ENCODE peak calls at places on chromosomes 13 and 19, in seven cellular contexts. N, W, Y, R, F, C and J are unnamed samples.

GRCh38 chr13:30140973-30141372 is 166.4 kb downstream of the KATNAL1 start:
- DNase-seq in F (no peak), C (no peak), W (no peak), Y (no peak), R (no peak), N (no peak), J (no peak)

GRCh38 chr13:53821632-53822031 is 793.0 kb downstream of the OLFM4 start:
- DNase-seq in F (no peak), N (no peak), W (no peak), C (no peak), R (no peak), Y (no peak), J (no peak)

GRCh38 chr19:32343550-32344262 is 1.7 kb upstream of the ZNF507 start:
- DNase-seq in R (no peak), F (no peak), Y (no peak), W (no peak), C (no peak), N (no peak), J (no peak)

GRCh38 chr19:29631450-29631849 is 25.4 kb downstream of the POP4 start:
- DNase-seq in N (no peak), R (no peak), W (no peak), F (no peak), Y (no peak), C (no peak), J (no peak)

GRCh38 chr19:22935151-22935550 is 67.8 kb downstream of the ZNF728 start:
- DNase-seq in Y (no peak), W (no peak), C (no peak), R (no peak), F (no peak), N (no peak), J (no peak)

GRCh38 chr19:2477141-2477710 is 1.3 kb downstream of the GADD45B start:
- DNase-seq in N (no peak), F (peak; percentile 48), R (no peak), Y (no peak), W (no peak), C (no peak), J (peak; percentile 56)

GRCh38 chr13:87331178-87331577 is 340.0 kb upstream of the SLITRK5 start:
- DNase-seq in Y (no peak), F (no peak), N (no peak), R (no peak), W (no peak), C (no peak), J (no peak)

GRCh38 chr13:98468352-98468751 is 108.6 kb downstream of the STK24 start:
- DNase-seq in N (no peak), F (no peak), Y (no peak), W (no peak), C (no peak), R (no peak), J (no peak)

GRCh38 chr13:106987435-106987800 is 419.5 kb upstream of the ARGLU1 start:
- DNase-seq in N (no peak), Y (no peak), F (no peak), R (no peak), W (no peak), C (no peak), J (no peak)

GRCh38 chr19:18046066-18046718 is 38.2 kb downstream of the ARRDC2 start:
- DNase-seq in C (no peak), F (peak; percentile 97), Y (no peak), N (no peak), W (no peak), R (no peak), J (peak; percentile 95)

GRCh38 chr19:51258761-51259160 is 7.9 kb downstream of the SIGLECL1 start:
- DNase-seq in C (no peak), R (no peak), N (no peak), Y (no peak), W (no peak), F (no peak), J (no peak)

GRCh38 chr19:13207237-13208130 is 57.3 kb downstream of the IER2 start:
- DNase-seq in C (no peak), N (no peak), Y (no peak), R (no peak), W (no peak), F (peak; percentile 29), J (no peak)

GRCh38 chr19:46442808-46443450 is 14.2 kb upstream of the PNMA8C start:
- DNase-seq in Y (no peak), C (no peak), R (no peak), W (no peak), F (peak; percentile 77), N (no peak), J (peak; percentile 79)

GRCh38 chr13:52371736-52372247 is 34.2 kb downstream of the THSD1 start:
- DNase-seq in R (no peak), W (no peak), C (no peak), N (no peak), F (peak; percentile 60), Y (no peak), J (peak; percentile 66)

GRCh38 chr19:55086730-55087541 is 11.3 kb downstream of the EPS8L1 start:
- DNase-seq in R (peak; percentile 28), F (peak; percentile 97), C (no peak), N (peak; percentile 99), W (no peak), Y (peak; percentile 45), J (peak; percentile 97)

GRCh38 chr19:2167896-2168618 is 4.3 kb downstream of the DOT1L start:
- DNase-seq in W (no peak), Y (no peak), C (no peak), N (no peak), F (peak; percentile 72), R (no peak), J (peak; percentile 67)

GRCh38 chr13:28551498-28551895 is 56.6 kb upstream of the FLT1 start:
- DNase-seq in C (no peak), R (no peak), W (no peak), F (no peak), N (no peak), Y (no peak), J (no peak)

GRCh38 chr19:31220540-31220939 is 128.7 kb downstream of the TSHZ3 start:
- DNase-seq in N (no peak), Y (no peak), W (no peak), C (no peak), R (peak; percentile 21), F (peak; percentile 23), J (peak; percentile 26)

GRCh38 chr13:29479716-29480492 is 115.6 kb downstream of the SLC7A1 start:
- DNase-seq in F (no peak), Y (no peak), C (no peak), N (no peak), W (no peak), R (no peak), J (no peak)

GRCh38 chr19:17339088-17339741 is 1.9 kb downstream of the GTPBP3 start:
- DNase-seq in N (peak; percentile 84), F (no peak), C (peak; percentile 64), W (no peak), R (no peak), Y (no peak), J (no peak)

GRCh38 chr13:111007209-111007608 is 92.3 kb upstream of the ANKRD10 start:
- DNase-seq in C (no peak), F (no peak), R (no peak), N (no peak), W (no peak), Y (no peak), J (no peak)

GRCh38 chr13:100234524-100235136 is 145.7 kb downstream of the PCCA start:
- DNase-seq in Y (no peak), W (no peak), N (no peak), F (peak; percentile 12), C (no peak), R (no peak), J (peak; percentile 6)

GRCh38 chr19:50478901-50479715 is 2.5 kb upstream of the GARIN5A start:
- DNase-seq in Y (no peak), N (peak; percentile 77), F (peak; percentile 56), W (no peak), R (no peak), C (no peak), J (peak; percentile 65)

GRCh38 chr19:56671613-56671994 is at the start of gene ZNF835:
- DNase-seq in Y (peak; percentile 85), W (peak; percentile 61), R (peak; percentile 25), F (peak; percentile 4), C (peak; percentile 73), N (no peak), J (peak; percentile 79)

GRCh38 chr19:7788178-7788932 is 25.3 kb downstream of the CLEC4M start:
- DNase-seq in W (no peak), C (no peak), N (peak; percentile 36), R (no peak), F (no peak), Y (no peak), J (no peak)

GRCh38 chr13:112759053-112759452 is 69.2 kb downstream of the ATP11A start:
- DNase-seq in C (no peak), F (no peak), R (no peak), W (no peak), N (no peak), Y (no peak), J (no peak)

GRCh38 chr13:20964904-20965303 is 62.4 kb upstream of the XPO4 start:
- DNase-seq in R (no peak), Y (no peak), C (no peak), N (no peak), F (no peak), W (no peak), J (no peak)

GRCh38 chr13:109816112-109816978 is 30.0 kb upstream of the IRS2 start:
- DNase-seq in R (no peak), W (no peak), C (no peak), N (no peak), Y (no peak), F (no peak), J (no peak)

GRCh38 chr19:35115538-35115951 is at the start of gene FXYD3:
- DNase-seq in R (no peak), W (no peak), N (no peak), Y (no peak), C (no peak), F (no peak), J (no peak)

GRCh38 chr19:46192990-46193650 is 36.4 kb upstream of the IGFL1 start:
- DNase-seq in R (no peak), F (peak; percentile 77), N (no peak), W (no peak), C (no peak), Y (no peak), J (peak; percentile 78)

GRCh38 chr13:97403893-97404683 is 29.9 kb upstream of the RAP2A start:
- DNase-seq in Y (no peak), R (no peak), F (peak; percentile 26), W (no peak), C (no peak), N (no peak), J (no peak)

GRCh38 chr19:30519607-30520205 is 147.5 kb downstream of the ZNF536 start:
- DNase-seq in W (no peak), R (no peak), Y (no peak), N (no peak), F (no peak), C (no peak), J (no peak)

GRCh38 chr13:37029617-37030016 is 29.0 kb downstream of the EXOSC8 start:
- DNase-seq in F (peak; percentile 11), W (no peak), N (no peak), R (no peak), Y (no peak), C (no peak), J (no peak)

GRCh38 chr13:46738055-46738454 is 58.9 kb downstream of the ESD start:
- DNase-seq in C (no peak), F (no peak), N (no peak), Y (no peak), R (no peak), W (no peak), J (no peak)

GRCh38 chr19:49555600-49556411 is 24.6 kb downstream of the NOSIP start:
- DNase-seq in W (no peak), N (peak; percentile 95), Y (peak; percentile 85), C (no peak), R (peak; percentile 73), F (peak; percentile 25), J (no peak)